ENCODE peak calls at places on chromosomes 7 and 10, in seven cellular contexts. One of them, this sample, is unnamed. For H3K4me1, the result is how much of the 10 kb centered on the place peaks cover.

GRCh38 chr7:105769951-105770628 is 106.3 kb downstream of the ATXN7L1 start:
- DNase-seq in breast epithelium: no peak
- DNase-seq in A549: peak
- DNase-seq in heart left ventricle: no peak
- DNase-seq in gastrocnemius medialis: no peak
- DNase-seq in spleen: peak
- DNase-seq in testis: no peak
- DNase-seq in this sample: no peak

GRCh38 chr10:103890194-103890658 is 27.8 kb downstream of the STN1 start:
- DNase-seq in breast epithelium: no peak
- DNase-seq in A549: peak
- DNase-seq in heart left ventricle: peak
- DNase-seq in gastrocnemius medialis: no peak
- DNase-seq in spleen: no peak
- DNase-seq in testis: no peak
- DNase-seq in this sample: peak

GRCh38 chr10:94299417-94299816 is 63.3 kb downstream of the NOC3L start:
- DNase-seq in breast epithelium: no peak
- DNase-seq in A549: no peak
- DNase-seq in heart left ventricle: no peak
- DNase-seq in gastrocnemius medialis: no peak
- DNase-seq in spleen: no peak
- DNase-seq in testis: no peak
- DNase-seq in this sample: no peak

GRCh38 chr10:125840955-125841354 is 17.6 kb downstream of the BCCIP start:
- DNase-seq in breast epithelium: no peak
- DNase-seq in A549: no peak
- DNase-seq in heart left ventricle: no peak
- DNase-seq in gastrocnemius medialis: no peak
- DNase-seq in spleen: no peak
- DNase-seq in testis: no peak
- DNase-seq in this sample: no peak

GRCh38 chr10:102651455-102652169 is 7.3 kb downstream of the TRIM8 start:
- DNase-seq in breast epithelium: no peak
- DNase-seq in A549: no peak
- DNase-seq in heart left ventricle: no peak
- DNase-seq in gastrocnemius medialis: no peak
- DNase-seq in spleen: peak
- DNase-seq in testis: no peak
- DNase-seq in this sample: no peak

GRCh38 chr10:131738396-131738735 is 162.4 kb upstream of the PPP2R2D start:
- DNase-seq in breast epithelium: no peak
- DNase-seq in A549: no peak
- DNase-seq in heart left ventricle: no peak
- DNase-seq in gastrocnemius medialis: no peak
- DNase-seq in spleen: peak
- DNase-seq in testis: no peak
- DNase-seq in this sample: no peak

GRCh38 chr7:25391295-25391861 is 163.1 kb upstream of the NPVF start:
- DNase-seq in breast epithelium: no peak
- DNase-seq in A549: peak
- DNase-seq in heart left ventricle: no peak
- DNase-seq in gastrocnemius medialis: no peak
- DNase-seq in spleen: no peak
- DNase-seq in testis: no peak
- DNase-seq in this sample: no peak

GRCh38 chr7:116521046-116521664 is 3.7 kb upstream of the CAV1 start:
- DNase-seq in breast epithelium: no peak
- DNase-seq in A549: no peak
- DNase-seq in heart left ventricle: no peak
- DNase-seq in gastrocnemius medialis: no peak
- DNase-seq in spleen: no peak
- DNase-seq in testis: no peak
- DNase-seq in this sample: no peak

GRCh38 chr7:3120513-3120912 is 76.8 kb upstream of the CARD11 start:
- DNase-seq in breast epithelium: no peak
- DNase-seq in A549: no peak
- DNase-seq in heart left ventricle: no peak
- DNase-seq in gastrocnemius medialis: no peak
- DNase-seq in spleen: no peak
- DNase-seq in testis: no peak
- DNase-seq in this sample: no peak

GRCh38 chr7:41146423-41146822 is 556.5 kb downstream of the INHBA start:
- DNase-seq in breast epithelium: no peak
- DNase-seq in A549: no peak
- DNase-seq in heart left ventricle: no peak
- DNase-seq in gastrocnemius medialis: no peak
- DNase-seq in spleen: no peak
- DNase-seq in testis: no peak
- DNase-seq in this sample: no peak

GRCh38 chr10:21614000-21614399 is 80.0 kb downstream of the MLLT10 start:
- DNase-seq in breast epithelium: no peak
- DNase-seq in A549: no peak
- DNase-seq in heart left ventricle: no peak
- DNase-seq in gastrocnemius medialis: no peak
- DNase-seq in spleen: no peak
- DNase-seq in testis: no peak
- DNase-seq in this sample: no peak

DNA sequence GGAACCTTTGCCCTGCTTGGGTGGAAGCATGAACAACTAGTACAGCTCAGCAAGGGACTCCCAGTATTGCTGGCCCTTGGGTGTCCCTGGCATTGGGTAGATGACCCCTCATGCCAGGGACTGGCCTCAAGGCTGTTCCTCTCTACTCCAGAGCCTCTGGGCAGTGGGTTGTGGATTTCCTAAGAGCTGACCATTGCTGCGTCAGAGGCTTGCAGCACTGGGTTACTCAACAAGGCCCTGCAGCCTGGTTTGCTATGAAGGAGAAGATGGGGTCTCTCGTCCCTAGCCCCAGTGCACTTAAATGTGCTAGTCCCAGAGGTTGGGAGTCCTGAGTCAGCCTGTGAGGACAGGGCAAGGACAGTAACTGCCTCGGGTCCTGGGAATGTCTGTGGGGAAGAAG is 2.5 kb downstream of the VSIR start:
- DNase-seq in breast epithelium: no peak
- DNase-seq in A549: no peak
- DNase-seq in heart left ventricle: no peak
- DNase-seq in gastrocnemius medialis: no peak
- DNase-seq in spleen: peak
- DNase-seq in testis: peak
- DNase-seq in this sample: peak
- H3K4me1 ChIP-seq in breast epithelium: under half
- H3K4me1 ChIP-seq in A549: half or more
- H3K4me1 ChIP-seq in heart left ventricle: half or more
- H3K4me1 ChIP-seq in gastrocnemius medialis: half or more
- H3K4me1 ChIP-seq in spleen: half or more
- H3K4me1 ChIP-seq in testis: half or more
- H3K4me1 ChIP-seq in this sample: half or more

GRCh38 chr7:130606161-130606560 is 62.4 kb downstream of the COPG2 start:
- DNase-seq in breast epithelium: no peak
- DNase-seq in A549: no peak
- DNase-seq in heart left ventricle: no peak
- DNase-seq in gastrocnemius medialis: no peak
- DNase-seq in spleen: no peak
- DNase-seq in testis: no peak
- DNase-seq in this sample: no peak

GRCh38 chr7:130615583-130615982 is 53.0 kb downstream of the COPG2 start:
- DNase-seq in breast epithelium: no peak
- DNase-seq in A549: no peak
- DNase-seq in heart left ventricle: no peak
- DNase-seq in gastrocnemius medialis: no peak
- DNase-seq in spleen: no peak
- DNase-seq in testis: peak
- DNase-seq in this sample: no peak

GRCh38 chr7:130614449-130614848 is 54.1 kb downstream of the COPG2 start:
- DNase-seq in breast epithelium: no peak
- DNase-seq in A549: no peak
- DNase-seq in heart left ventricle: no peak
- DNase-seq in gastrocnemius medialis: no peak
- DNase-seq in spleen: no peak
- DNase-seq in testis: no peak
- DNase-seq in this sample: no peak

DNA sequence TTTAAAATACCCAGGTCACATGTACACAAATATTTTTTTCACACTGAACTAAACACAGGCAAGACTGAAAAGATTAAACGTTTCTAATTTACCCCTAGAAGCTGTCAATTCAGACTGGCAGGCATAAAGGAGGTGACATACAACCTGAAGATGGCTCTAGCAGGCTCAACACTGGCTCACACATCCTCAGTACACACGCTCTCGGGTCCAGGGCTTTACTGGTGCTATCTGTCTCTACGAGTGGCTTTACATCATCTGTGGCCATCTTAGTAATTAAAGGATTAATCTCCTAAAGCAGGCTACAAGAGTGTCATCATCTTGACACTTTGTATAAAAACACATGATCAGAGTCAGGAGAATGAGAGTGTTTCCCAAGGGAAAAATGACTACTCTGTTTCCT is 57.3 kb downstream of the COPG2 start:
- DNase-seq in breast epithelium: no peak
- DNase-seq in A549: no peak
- DNase-seq in heart left ventricle: no peak
- DNase-seq in gastrocnemius medialis: no peak
- DNase-seq in spleen: no peak
- DNase-seq in testis: no peak
- DNase-seq in this sample: no peak
- TF ChIP-seq POLR2A in breast epithelium: no peak
- TF ChIP-seq POLR2A in A549: no peak
- TF ChIP-seq POLR2A in heart left ventricle: no peak
- TF ChIP-seq POLR2A in gastrocnemius medialis: no peak
- TF ChIP-seq POLR2A in spleen: no peak
- TF ChIP-seq POLR2A in testis: no peak
- TF ChIP-seq POLR2A in this sample: no peak

DNA sequence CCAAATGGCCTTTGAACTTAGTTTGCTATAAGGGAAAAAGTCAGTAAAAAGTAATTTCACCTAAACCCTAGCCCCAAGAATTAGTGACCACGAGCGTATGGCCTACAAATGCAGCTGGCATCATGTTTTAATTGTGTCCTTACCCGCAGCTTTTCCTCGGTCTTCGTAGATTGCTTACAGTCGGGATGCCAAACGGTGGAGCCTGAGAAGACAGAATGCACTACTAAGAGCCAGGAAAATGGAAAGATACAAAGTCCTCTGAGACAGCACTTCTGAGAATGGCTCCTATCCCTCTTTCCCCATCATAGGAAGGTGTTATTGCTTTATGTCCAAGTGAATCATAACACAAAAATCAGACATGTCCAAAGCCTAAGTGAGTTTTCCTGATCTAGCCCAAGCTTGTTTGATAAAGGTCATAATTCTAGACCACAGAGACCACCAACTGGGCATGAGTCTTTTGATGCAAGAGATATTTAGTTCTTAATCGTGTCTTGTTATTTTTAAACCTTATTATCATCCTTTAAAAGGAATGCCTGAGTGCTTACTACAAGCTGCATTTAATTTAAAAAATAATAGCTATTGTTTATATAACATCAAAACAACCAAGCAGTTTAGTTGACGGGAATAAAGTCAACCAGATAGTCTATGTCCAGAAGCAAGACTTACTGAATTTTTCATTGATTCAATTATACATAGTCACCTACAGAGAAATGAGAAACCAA is 83.7 kb upstream of the AFAP1L2 start:
- DNase-seq in breast epithelium: no peak
- DNase-seq in A549: no peak
- DNase-seq in heart left ventricle: no peak
- DNase-seq in gastrocnemius medialis: no peak
- DNase-seq in spleen: no peak
- DNase-seq in testis: no peak
- DNase-seq in this sample: no peak
- H3K4me1 ChIP-seq in breast epithelium: under half
- H3K4me1 ChIP-seq in A549: under half
- H3K4me1 ChIP-seq in heart left ventricle: half or more
- H3K4me1 ChIP-seq in gastrocnemius medialis: under half
- H3K4me1 ChIP-seq in spleen: under half
- H3K4me1 ChIP-seq in testis: half or more
- H3K4me1 ChIP-seq in this sample: under half

DNA sequence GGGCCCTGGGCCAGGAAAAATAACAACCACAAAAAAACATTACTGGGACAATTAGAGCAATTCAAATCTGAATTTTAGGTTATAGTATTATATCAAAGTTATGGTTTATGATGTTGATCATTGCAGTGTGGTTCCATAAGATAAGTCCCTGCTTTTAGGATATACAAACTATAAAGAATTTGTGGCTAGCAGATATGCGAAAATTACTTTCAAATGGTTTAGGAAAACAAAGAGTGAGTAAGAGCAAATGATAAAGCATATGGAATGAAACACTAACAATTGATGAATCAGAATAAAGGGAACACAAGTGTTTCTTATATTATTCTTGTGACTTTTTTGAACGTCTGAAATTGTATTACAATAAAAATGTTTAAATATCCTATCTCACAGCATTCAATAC is 64.4 kb upstream of the HECTD2 start:
- DNase-seq in breast epithelium: no peak
- DNase-seq in A549: no peak
- DNase-seq in heart left ventricle: no peak
- DNase-seq in gastrocnemius medialis: no peak
- DNase-seq in spleen: no peak
- DNase-seq in testis: no peak
- DNase-seq in this sample: no peak
- TF ChIP-seq POLR2A in breast epithelium: no peak
- TF ChIP-seq POLR2A in A549: no peak
- TF ChIP-seq POLR2A in heart left ventricle: no peak
- TF ChIP-seq POLR2A in gastrocnemius medialis: no peak
- TF ChIP-seq POLR2A in spleen: no peak
- TF ChIP-seq POLR2A in testis: no peak
- TF ChIP-seq POLR2A in this sample: no peak

DNA sequence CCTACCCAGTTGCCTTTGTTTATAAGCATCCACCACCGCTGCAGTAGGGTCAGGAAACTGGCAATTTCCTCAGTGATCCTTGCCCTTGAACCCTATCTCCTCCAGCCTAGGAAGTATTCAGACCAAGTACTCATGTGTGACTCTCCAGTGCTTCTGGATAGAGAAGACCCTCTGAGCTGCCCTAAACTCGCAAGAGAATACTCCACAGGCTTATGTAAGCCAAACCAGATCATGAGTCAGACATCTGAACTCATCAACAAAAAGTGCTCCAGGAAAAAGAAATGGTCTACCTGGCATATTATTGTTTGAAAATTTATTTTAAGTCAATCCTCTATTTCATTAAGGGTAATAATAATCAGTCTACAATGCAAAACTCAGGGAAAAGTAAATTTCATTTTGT is 101.3 kb downstream of the KAT6B start:
- DNase-seq in breast epithelium: no peak
- DNase-seq in A549: no peak
- DNase-seq in heart left ventricle: no peak
- DNase-seq in gastrocnemius medialis: no peak
- DNase-seq in spleen: no peak
- DNase-seq in testis: no peak
- DNase-seq in this sample: no peak
- H3K4me1 ChIP-seq in breast epithelium: under half
- H3K4me1 ChIP-seq in A549: under half
- H3K4me1 ChIP-seq in heart left ventricle: half or more
- H3K4me1 ChIP-seq in gastrocnemius medialis: half or more
- H3K4me1 ChIP-seq in spleen: under half
- H3K4me1 ChIP-seq in testis: half or more
- H3K4me1 ChIP-seq in this sample: under half